ENCODE peak calls at places on chromosome 20, in eight cellular contexts. U is CD4-positive, CD25-positive, alpha-beta regulatory T cell; J is aorta; G is GM23248; K is CD8-positive, alpha-beta memory T cell; M is fibroblast of lung; C is lower lobe of right lung; P is hepatocyte. D is an unnamed sample. For H3K4me1, the result is how much of the 10 kb centered on the place peaks cover.

GRCh38 chr20:8129211-8129986 is 2.7 kb upstream of the PLCB1 start:
- DNase-seq in U (no peak), J (no peak), G (no peak), K (no peak), M (peak), C (no peak), P (no peak), D (no peak)

GRCh38 chr20:25364180-25364788 is 26.4 kb downstream of the ABHD12 start:
- DNase-seq in U (no peak), J (no peak), G (no peak), K (no peak), M (peak), C (no peak), P (no peak), D (no peak)

GRCh38 chr20:46199198-46199597 is 81.1 kb downstream of the CD40 start:
- DNase-seq in U (no peak), J (no peak), G (no peak), K (no peak), M (no peak), C (no peak), P (no peak), D (no peak)

GRCh38 chr20:14986026-14986655 is 648.7 kb upstream of the FLRT3 start:
- DNase-seq in U (no peak), J (no peak), G (no peak), K (no peak), M (peak), C (peak), P (peak), D (no peak)

GRCh38 chr20:50957276-50957675 is 1.1 kb downstream of the DPM1 start:
- DNase-seq in U (no peak), J (no peak), G (peak), K (no peak), M (peak), C (no peak), P (no peak), D (no peak)

GRCh38 chr20:16785221-16785620 is 37.1 kb downstream of the OTOR start:
- DNase-seq in U (no peak), J (no peak), G (peak), K (no peak), M (peak), C (no peak), P (no peak), D (no peak)

GRCh38 chr20:7657569-7657968 is 282.7 kb downstream of the HAO1 start:
- DNase-seq in U (no peak), J (no peak), G (no peak), K (no peak), M (no peak), C (no peak), P (no peak), D (no peak)

GRCh38 chr20:29119141-29119540 is 2138.3 kb upstream of the DEFB115 start:
- DNase-seq in U (no peak), J (no peak), G (no peak), K (no peak), M (no peak), C (no peak), P (no peak), D (no peak)

GRCh38 chr20:24134284-24134683 is 145.7 kb upstream of the GGTLC1 start:
- DNase-seq in U (no peak), J (no peak), G (no peak), K (no peak), M (peak), C (no peak), P (no peak), D (no peak)

GRCh38 chr20:49699200-49699992 is 14.3 kb downstream of the B4GALT5 start:
- DNase-seq in U (peak), J (no peak), G (peak), K (no peak), M (peak), C (no peak), P (peak), D (peak)

GRCh38 chr20:45945678-45946148 is 11.2 kb downstream of the PCIF1 start:
- DNase-seq in U (no peak), J (no peak), G (peak), K (no peak), M (peak), C (no peak), P (no peak), D (no peak)

GRCh38 chr20:34582221-34582620 is 23.7 kb downstream of the MAP1LC3A start:
- DNase-seq in U (no peak), J (no peak), G (no peak), K (no peak), M (no peak), C (no peak), P (no peak), D (no peak)

GRCh38 chr20:51400051-51400926 is 142.2 kb downstream of the NFATC2 start:
- DNase-seq in U (peak), J (no peak), G (no peak), K (peak), M (no peak), C (no peak), P (no peak), D (peak)

DNA sequence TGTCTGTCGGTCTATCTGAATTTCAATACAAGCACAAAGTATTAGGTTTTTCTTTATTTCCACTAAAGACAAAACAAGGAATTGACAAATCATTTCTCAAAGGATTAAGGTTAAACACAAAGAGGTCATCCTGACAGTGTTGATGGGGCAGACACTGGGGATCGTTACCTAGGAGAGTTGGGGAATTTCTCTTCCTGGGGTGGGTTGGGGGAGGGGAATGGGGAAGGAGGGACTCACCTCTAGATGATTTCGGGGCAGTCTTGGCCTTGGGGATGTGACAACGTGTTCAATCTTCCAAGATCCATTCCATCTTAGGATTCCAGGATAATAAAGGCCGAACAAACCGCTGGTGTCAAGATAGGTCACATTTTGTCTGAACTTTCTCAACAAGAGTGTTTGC is 35.4 kb upstream of the FOXA2 start:
- DNase-seq in U (no peak), J (no peak), G (no peak), K (no peak), M (no peak), C (no peak), P (no peak), D (no peak)
- H3K4me1 ChIP-seq in U (under half), J (under half), G (under half), K (under half), M (under half), C (under half), P (under half), D (under half)

GRCh38 chr20:768426-768978 is at the start of gene SLC52A3:
- DNase-seq in U (no peak), J (no peak), G (no peak), K (peak), M (no peak), C (peak), P (peak), D (no peak)
- H3K4me3 ChIP-seq in U (no peak), J (no peak), G (no peak), K (no peak), M (no peak), C (peak), P (no peak), D (no peak)

GRCh38 chr20:38787870-38788269 is 17.6 kb upstream of the PPP1R16B start:
- DNase-seq in U (no peak), J (no peak), G (no peak), K (no peak), M (no peak), C (no peak), P (no peak), D (no peak)
- H3K4me1 ChIP-seq in U (under half), J (under half), G (under half), K (under half), M (under half), C (under half), P (under half), D (under half)

GRCh38 chr20:31602430-31602778 is 2.7 kb upstream of the ID1 start:
- DNase-seq in U (no peak), J (no peak), G (no peak), K (no peak), M (no peak), C (no peak), P (no peak), D (no peak)

GRCh38 chr20:31603822-31604566 is 1.1 kb upstream of the ID1 start:
- DNase-seq in U (peak), J (peak), G (peak), K (peak), M (peak), C (peak), P (peak), D (peak)

GRCh38 chr20:31605031-31605901 is at the start of gene ID1:
- DNase-seq in U (peak), J (peak), G (peak), K (peak), M (peak), C (peak), P (peak), D (peak)

GRCh38 chr20:31604567-31605030 is 490 bp upstream of the ID1 start:
- DNase-seq in U (no peak), J (no peak), G (no peak), K (no peak), M (no peak), C (no peak), P (no peak), D (no peak)

GRCh38 chr20:31602779-31603441 is 2.2 kb upstream of the ID1 start:
- DNase-seq in U (peak), J (no peak), G (peak), K (no peak), M (peak), C (no peak), P (peak), D (peak)
- H3K4me3 ChIP-seq in U (peak), J (no peak), G (peak), K (no peak), M (no peak), C (peak), P (no peak), D (no peak)

GRCh38 chr20:35664544-35665206 is at the start of the genes CPNE1 and RBM12:
- DNase-seq in U (peak), J (peak), G (peak), K (peak), M (peak), C (peak), P (peak), D (peak)
- H3K4me1 ChIP-seq in U (half or more), J (under half), G (under half), K (under half), M (under half), C (under half), P (under half), D (under half)

DNA sequence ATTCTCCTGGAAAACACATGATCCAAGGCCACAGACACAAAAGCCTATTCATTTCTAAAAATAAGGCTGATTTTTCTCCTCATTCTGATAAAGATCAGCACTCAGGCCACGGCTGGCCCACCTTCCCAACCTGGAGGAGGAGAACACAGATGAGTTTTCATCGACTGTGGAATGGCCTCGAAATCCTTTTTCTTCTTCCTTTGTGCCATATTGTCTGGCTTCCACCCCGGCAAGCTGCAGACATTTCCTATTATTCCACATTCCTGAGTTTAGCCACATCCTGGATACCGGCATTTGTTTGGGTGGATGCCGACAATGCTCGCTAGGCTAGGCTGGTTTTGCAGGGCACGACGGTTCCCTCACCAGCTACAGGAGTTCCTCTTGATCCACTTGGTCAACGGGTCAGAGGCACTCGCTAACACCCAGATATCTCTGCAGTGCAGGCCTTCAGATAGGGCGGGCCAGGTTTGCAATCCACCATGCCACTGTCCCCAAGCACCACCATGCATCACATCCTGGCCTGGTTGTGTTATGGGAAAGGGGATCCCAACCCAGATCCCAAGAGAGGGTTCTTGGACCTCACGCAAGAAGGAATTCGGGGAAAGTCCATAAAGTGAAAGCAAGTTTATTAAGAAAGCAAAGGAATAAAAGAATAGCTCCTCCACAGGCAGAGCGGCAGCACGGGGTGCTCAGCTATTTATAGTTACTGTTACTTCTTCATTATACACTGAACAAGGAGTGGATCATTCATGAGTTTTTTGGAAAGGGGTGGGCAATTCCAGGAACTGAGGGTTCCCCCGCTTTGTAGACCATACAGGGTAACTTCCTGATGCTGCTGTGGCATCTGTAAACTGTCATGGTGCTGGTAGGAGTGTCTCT is 4.2 kb upstream of the CTSZ start:
- DNase-seq in U (no peak), J (peak), G (peak), K (no peak), M (peak), C (no peak), P (no peak), D (no peak)
- H3K4me3 ChIP-seq in U (no peak), J (no peak), G (no peak), K (no peak), M (no peak), C (peak), P (no peak), D (no peak)

GRCh38 chr20:31673435-31673834 is 35.7 kb downstream of the COX4I2 start:
- DNase-seq in U (no peak), J (no peak), G (no peak), K (no peak), M (no peak), C (no peak), P (no peak), D (no peak)
- H3K4me1 ChIP-seq in U (half or more), J (under half), G (under half), K (half or more), M (under half), C (half or more), P (under half), D (under half)

GRCh38 chr20:40991181-40991889 is 37.3 kb upstream of the TOP1 start:
- DNase-seq in U (no peak), J (no peak), G (no peak), K (peak), M (no peak), C (peak), P (no peak), D (no peak)

GRCh38 chr20:40993794-40994540 is 34.7 kb upstream of the TOP1 start:
- DNase-seq in U (no peak), J (no peak), G (peak), K (no peak), M (no peak), C (no peak), P (no peak), D (no peak)

GRCh38 chr20:40992349-40993113 is 36.1 kb upstream of the TOP1 start:
- DNase-seq in U (no peak), J (no peak), G (no peak), K (no peak), M (no peak), C (no peak), P (no peak), D (no peak)

GRCh38 chr20:40986774-40987173 is 41.8 kb upstream of the TOP1 start:
- DNase-seq in U (no peak), J (no peak), G (no peak), K (no peak), M (no peak), C (no peak), P (no peak), D (no peak)

GRCh38 chr20:40990542-40991120 is 38.0 kb upstream of the TOP1 start:
- DNase-seq in U (peak), J (peak), G (peak), K (peak), M (peak), C (peak), P (peak), D (peak)
- H3K4me3 ChIP-seq in U (no peak), J (no peak), G (no peak), K (no peak), M (no peak), C (no peak), P (no peak), D (no peak)

GRCh38 chr20:19269737-19270325 is 57.4 kb downstream of the SLC24A3 start:
- DNase-seq in U (no peak), J (no peak), G (peak), K (no peak), M (peak), C (no peak), P (no peak), D (no peak)
- H3K4me1 ChIP-seq in U (under half), J (under half), G (under half), K (under half), M (under half), C (under half), P (under half), D (under half)